ENCODE peak calls at places on chromosomes 4 and X, in five cellular contexts. N, M, L, P and B are unnamed samples.

GRCh38 chrX:56762707-56763555 is 33.9 kb downstream of the NBDY start:
- DNase-seq in N (no peak), P (no peak), L (peak; percentile 6), M (no peak), B (no peak)

GRCh38 chr4:163595590-163595989 is 101.1 kb downstream of the TMA16 start:
- DNase-seq in N (no peak), P (no peak), M (no peak), L (no peak), B (no peak)

GRCh38 chrX:29376584-29376983 is 789.3 kb downstream of the IL1RAPL1 start:
- DNase-seq in L (no peak), P (no peak), N (no peak), M (no peak), B (no peak)

GRCh38 chr4:124322234-124322831 is 390.2 kb downstream of the ANKRD50 start:
- DNase-seq in L (no peak), P (peak; percentile 11), M (no peak), N (no peak), B (no peak)

GRCh38 chrX:38806054-38806389 is 4.8 kb downstream of the MID1IP1 start:
- DNase-seq in P (no peak), L (no peak), M (no peak), N (no peak), B (no peak)

GRCh38 chrX:153032397-153033118 is 23.7 kb upstream of the PNMA3 start:
- DNase-seq in L (peak; percentile 52), M (peak; percentile 61), N (peak; percentile 90), P (peak; percentile 14), B (no peak)

GRCh38 chr4:12545845-12546244 is 938.3 kb downstream of the RAB28 start:
- DNase-seq in L (no peak), P (no peak), M (no peak), N (no peak), B (no peak)

GRCh38 chrX:152020895-152021294 is 46.4 kb upstream of the GABRE start:
- DNase-seq in M (no peak), N (no peak), L (no peak), P (no peak), B (no peak)

GRCh38 chr4:154618708-154619315 is 6.4 kb upstream of the FGG start:
- DNase-seq in N (peak; percentile 47), L (no peak), M (peak; percentile 45), P (no peak), B (no peak)

GRCh38 chrX:63506320-63506719 is 155.2 kb upstream of the SPIN4 start:
- DNase-seq in P (no peak), L (no peak), N (peak; percentile 14), M (no peak), B (no peak)

GRCh38 chr4:26372525-26373172 is 51.8 kb downstream of the RBPJ start:
- DNase-seq in N (peak; percentile 49), P (no peak), M (no peak), L (no peak), B (peak; percentile 19)

GRCh38 chrX:92224406-92224805 is 445.2 kb downstream of the PCDH11X start:
- DNase-seq in M (no peak), L (no peak), N (no peak), P (no peak), B (no peak)

GRCh38 chrX:125198546-125198945 is 121.1 kb upstream of the TEX13C start:
- DNase-seq in P (no peak), N (no peak), M (no peak), L (no peak), B (no peak)

GRCh38 chr4:32032136-32032672 is 1312.0 kb downstream of the PCDH7 start:
- DNase-seq in M (no peak), L (no peak), N (no peak), P (no peak), B (no peak)